ENCODE peak calls at places on chromosomes 7 and 10, in five cellular contexts. O is T-cell; U is A172; Q is activated CD4-positive, alpha-beta T cell treated with anti-CD3 and anti-CD28 coated beads, Interleukin-2, amount 50 U/mL, for 1 hour; M is stimulated activated CD4-positive, alpha-beta T cell treated with anti-CD3 and anti-CD28 coated beads, Interleukin-2, amount 100 ng/mL, for 4 hours. P is an unnamed sample.

GRCh38 chr7:19119901-19120486 is 2.6 kb upstream of the TWIST1 start:
- DNase-seq in Q (no peak), U (no peak), M (no peak), O (no peak), P (no peak)

GRCh38 chr10:78332013-78332412 is 298.4 kb downstream of the RPS24 start:
- DNase-seq in O (no peak), Q (no peak), U (peak), M (no peak), P (no peak)

GRCh38 chr10:113616244-113617074 is 47.4 kb downstream of the NRAP start:
- DNase-seq in U (no peak), M (no peak), O (no peak), Q (no peak), P (no peak)

GRCh38 chr10:31919010-31919409 is 9.6 kb downstream of the ARHGAP12 start:
- DNase-seq in Q (no peak), O (no peak), M (no peak), U (no peak), P (no peak)

GRCh38 chr7:94206295-94206694 is 188.4 kb upstream of the COL1A2 start:
- DNase-seq in O (no peak), Q (no peak), U (no peak), M (no peak), P (no peak)

GRCh38 chr10:6362879-6363278 is 160.1 kb downstream of the PFKFB3 start:
- DNase-seq in O (no peak), Q (no peak), M (no peak), U (no peak), P (no peak)

GRCh38 chr7:96427143-96427542 is 105.2 kb upstream of the SLC25A13 start:
- DNase-seq in U (no peak), M (no peak), Q (no peak), O (no peak), P (no peak)

GRCh38 chr7:17380696-17381662 is 82.5 kb downstream of the AHR start:
- DNase-seq in Q (no peak), U (no peak), O (no peak), M (no peak), P (no peak)

GRCh38 chr10:11243425-11244222 is 226.0 kb downstream of the CELF2 start:
- DNase-seq in U (no peak), O (no peak), M (no peak), Q (no peak), P (no peak)

GRCh38 chr7:42502022-42502421 is 265.0 kb upstream of the GLI3 start:
- DNase-seq in O (no peak), U (peak), Q (no peak), M (no peak), P (no peak)

GRCh38 chr10:27564381-27564780 is 60.3 kb downstream of the RAB18 start:
- DNase-seq in Q (no peak), U (no peak), M (no peak), O (no peak), P (no peak)

GRCh38 chr7:50637725-50638643 is 72.8 kb upstream of the DDC start:
- DNase-seq in O (no peak), Q (no peak), U (no peak), M (no peak), P (no peak)

GRCh38 chr7:141460781-141461715 is 90.2 kb upstream of the AGK start:
- DNase-seq in M (no peak), O (no peak), Q (no peak), U (no peak), P (no peak)

GRCh38 chr10:11180228-11180627 is 162.6 kb downstream of the CELF2 start:
- DNase-seq in M (peak), U (no peak), Q (peak), O (peak), P (no peak)

GRCh38 chr10:25068152-25069058 is 52.0 kb downstream of the THNSL1 start:
- DNase-seq in O (no peak), M (no peak), U (peak), Q (no peak), P (no peak)

GRCh38 chr10:63664341-63664885 is 143.2 kb downstream of the REEP3 start:
- DNase-seq in O (no peak), U (no peak), Q (no peak), M (no peak), P (no peak)

GRCh38 chr10:115827180-115827579 is 445.8 kb downstream of the GFRA1 start:
- DNase-seq in M (no peak), Q (no peak), O (no peak), U (no peak), P (no peak)

GRCh38 chr10:110701618-110701971 is 57.5 kb downstream of the RBM20 start:
- DNase-seq in Q (no peak), O (no peak), U (peak), M (no peak), P (no peak)

GRCh38 chr7:112056409-112056808 is 149.8 kb downstream of the DOCK4 start:
- DNase-seq in Q (no peak), O (no peak), U (peak), M (no peak), P (peak)

GRCh38 chr7:129144834-129145668 is 544 bp downstream of the TSPAN33 start:
- DNase-seq in U (no peak), O (peak), Q (peak), M (no peak), P (no peak)

GRCh38 chr7:570801-571070 is 51.1 kb upstream of the PDGFA start:
- DNase-seq in O (no peak), M (no peak), Q (no peak), U (no peak), P (no peak)

GRCh38 chr10:137606-138005 is 2.4 kb downstream of the ZMYND11 start:
- DNase-seq in U (peak), M (no peak), O (no peak), Q (no peak), P (no peak)

GRCh38 chr10:133275683-133276092 is 980 bp downstream of the ADAM8 start:
- DNase-seq in O (peak), Q (peak), U (no peak), M (no peak), P (peak)

GRCh38 chr7:141220263-141220662 is 146.4 kb downstream of the TMEM178B start:
- DNase-seq in M (no peak), O (no peak), Q (no peak), U (no peak), P (no peak)

GRCh38 chr10:47330804-47331203 is 8.6 kb downstream of the GDF2 start:
- DNase-seq in U (no peak), M (no peak), O (no peak), Q (no peak), P (no peak)

GRCh38 chr7:29146082-29146706 is at the start of gene CPVL:
- DNase-seq in O (no peak), Q (no peak), M (no peak), U (peak), P (no peak)

GRCh38 chr10:112140110-112140755 is 43.3 kb downstream of the GPAM start:
- DNase-seq in U (peak), M (peak), O (peak), Q (peak), P (peak)

P was measured in GM18507.